ENCODE peak calls at places on chromosomes 12 and 14, in seven cellular contexts. U is ecto neural progenitor cell, D is RWPE1, M is activated B cell treated with CpG ODN at 0.5 μM for 24 hours, E is spleen, J is KG1, B is NCI-H2081 treated with DMSO at 0.1 percent for 48 hours. L is an unnamed sample.

GRCh38 chr14:39641224-39641623 is 209.0 kb upstream of the FBXO33 start:
- DNase-seq in E (no peak), J (no peak), B (no peak), M (no peak), U (no peak), D (no peak), L (no peak)

GRCh38 chr14:61601923-61602732 is 93.2 kb upstream of the HIF1A start:
- DNase-seq in E (no peak), D (no peak), M (no peak), J (no peak), B (no peak), U (no peak), L (no peak)

GRCh38 chr14:72600551-72601330 is 293.2 kb downstream of the DPF3 start:
- DNase-seq in E (no peak), D (no peak), U (no peak), M (no peak), B (no peak), J (no peak), L (no peak)

GRCh38 chr12:107027304-107028053 is 40.5 kb upstream of the MTERF2 start:
- DNase-seq in M (no peak), B (peak), E (no peak), J (no peak), U (no peak), D (peak), L (no peak)

GRCh38 chr12:34208331-34209258 is 186.3 kb downstream of the ALG10 start:
- DNase-seq in M (no peak), J (no peak), E (no peak), U (no peak), B (no peak), D (no peak), L (no peak)

GRCh38 chr12:48993787-48994186 is 5.4 kb downstream of the DDN start:
- DNase-seq in B (no peak), D (no peak), J (no peak), U (no peak), E (no peak), M (no peak), L (no peak)

GRCh38 chr12:96211989-96212388 is 17.8 kb downstream of the ELK3 start:
- DNase-seq in E (no peak), U (no peak), M (no peak), D (no peak), J (peak), B (no peak), L (no peak)

GRCh38 chr12:69151254-69151751 is 88.1 kb upstream of the CPSF6 start:
- DNase-seq in B (no peak), M (no peak), D (no peak), U (no peak), E (no peak), J (no peak), L (no peak)

GRCh38 chr14:92513966-92514843 is 624 bp downstream of the RIN3 start:
- DNase-seq in E (peak), U (peak), J (peak), B (no peak), D (peak), M (no peak), L (no peak)

GRCh38 chr14:91911474-91912032 is 35.9 kb downstream of the FBLN5 start:
- DNase-seq in D (peak), E (no peak), J (no peak), M (peak), B (no peak), U (no peak), L (no peak)

GRCh38 chr12:113381237-113381636 is 22.4 kb downstream of the SDS start:
- DNase-seq in U (no peak), M (no peak), E (no peak), J (no peak), D (no peak), B (no peak), L (no peak)

GRCh38 chr14:55005071-55005470 is 21.8 kb downstream of the WDHD1 start:
- DNase-seq in J (no peak), U (no peak), E (no peak), D (no peak), M (no peak), B (no peak), L (no peak)

L was measured in CD14-positive monocyte.